ENCODE peak calls at places on chromosomes 2 and 18, in four cellular contexts. O is activated naive CD8-positive, alpha-beta T cell treated with anti-CD3 and anti-CD28 coated beads, Interleukin-2, amount 50 U/mL, for 24 hours; H is left lung; P is stimulated activated naive CD8-positive, alpha-beta T cell treated with anti-CD3 and anti-CD28 coated beads, Interleukin-15, amount 100 ng/mL, for 72 hours. X is an unnamed sample.

GRCh38 chr2:201126308-201127127 is 10.6 kb downstream of the CFLAR start:
- ATAC-seq in O (peak), H (no peak), P (peak), X (peak)

GRCh38 chr18:63322246-63322645 is 2.7 kb upstream of the BCL2 start:
- ATAC-seq in O (no peak), H (no peak), P (no peak), X (no peak)

GRCh38 chr2:168365094-168365621 is 90.9 kb upstream of the CERS6 start:
- ATAC-seq in O (no peak), H (peak), P (no peak), X (no peak)

GRCh38 chr2:55923091-55923977 is at the start of gene EFEMP1:
- ATAC-seq in O (peak), H (peak), P (peak), X (peak)

GRCh38 chr2:73821669-73822068 is 7.1 kb upstream of the STAMBP start:
- ATAC-seq in O (no peak), H (no peak), P (peak), X (no peak)

GRCh38 chr2:181586569-181587076 is 70.3 kb downstream of the CERKL start:
- ATAC-seq in O (no peak), H (peak), P (peak), X (peak)

GRCh38 chr2:1617425-1618021 is 126.8 kb downstream of the PXDN start:
- ATAC-seq in O (no peak), H (no peak), P (peak), X (peak)

GRCh38 chr2:203734276-203734983 is 28.0 kb downstream of the CD28 start:
- ATAC-seq in O (peak), H (no peak), P (peak), X (no peak)

GRCh38 chr2:138090330-138090729 is 126.1 kb downstream of the HNMT start:
- ATAC-seq in O (no peak), H (peak), P (no peak), X (no peak)

GRCh38 chr2:98478088-98478551 is 33.5 kb downstream of the INPP4A start:
- ATAC-seq in O (no peak), H (no peak), P (no peak), X (no peak)